ENCODE peak calls at places on chromosomes 2 and 18, in five cellular contexts. One of them, this sample, is unnamed.

GRCh38 chr2:25358249-25358815 is 16.6 kb upstream of the DNMT3A start:
- DNase-seq in bronchial epithelial cell: no peak
- DNase-seq in amniotic epithelial cell: no peak
- DNase-seq in stimulated activated CD4-positive, alpha-beta T cell treated with anti-CD3 and anti-CD28 coated beads, Interleukin-12 subunit alpha, Interleukin-12 subunit beta, amount 100 ng/mL, for 24 hours: no peak
- DNase-seq in RPMI8226: no peak
- DNase-seq in this sample: no peak

GRCh38 chr2:88636026-88636425 is 8.8 kb upstream of the EIF2AK3 start:
- DNase-seq in bronchial epithelial cell: no peak
- DNase-seq in amniotic epithelial cell: no peak
- DNase-seq in stimulated activated CD4-positive, alpha-beta T cell treated with anti-CD3 and anti-CD28 coated beads, Interleukin-12 subunit alpha, Interleukin-12 subunit beta, amount 100 ng/mL, for 24 hours: no peak
- DNase-seq in RPMI8226: no peak
- DNase-seq in this sample: no peak

GRCh38 chr2:238985036-238985729 is 137.3 kb downstream of the TWIST2 start:
- DNase-seq in bronchial epithelial cell: no peak
- DNase-seq in amniotic epithelial cell: no peak
- DNase-seq in stimulated activated CD4-positive, alpha-beta T cell treated with anti-CD3 and anti-CD28 coated beads, Interleukin-12 subunit alpha, Interleukin-12 subunit beta, amount 100 ng/mL, for 24 hours: no peak
- DNase-seq in RPMI8226: no peak
- DNase-seq in this sample: no peak

GRCh38 chr18:58241877-58242276 is 197.9 kb downstream of the NEDD4L start:
- DNase-seq in bronchial epithelial cell: peak; percentile 86
- DNase-seq in amniotic epithelial cell: peak; percentile 70
- DNase-seq in stimulated activated CD4-positive, alpha-beta T cell treated with anti-CD3 and anti-CD28 coated beads, Interleukin-12 subunit alpha, Interleukin-12 subunit beta, amount 100 ng/mL, for 24 hours: no peak
- DNase-seq in RPMI8226: no peak
- DNase-seq in this sample: peak; percentile 89

GRCh38 chr18:13273800-13274199 is 55.2 kb downstream of the LDLRAD4 start:
- DNase-seq in bronchial epithelial cell: no peak
- DNase-seq in amniotic epithelial cell: no peak
- DNase-seq in stimulated activated CD4-positive, alpha-beta T cell treated with anti-CD3 and anti-CD28 coated beads, Interleukin-12 subunit alpha, Interleukin-12 subunit beta, amount 100 ng/mL, for 24 hours: no peak
- DNase-seq in RPMI8226: no peak
- DNase-seq in this sample: no peak

GRCh38 chr2:118800736-118801135 is 46.7 kb downstream of the EN1 start:
- DNase-seq in bronchial epithelial cell: no peak
- DNase-seq in amniotic epithelial cell: no peak
- DNase-seq in stimulated activated CD4-positive, alpha-beta T cell treated with anti-CD3 and anti-CD28 coated beads, Interleukin-12 subunit alpha, Interleukin-12 subunit beta, amount 100 ng/mL, for 24 hours: no peak
- DNase-seq in RPMI8226: no peak
- DNase-seq in this sample: peak; percentile 14

GRCh38 chr2:18154259-18154658 is 275.8 kb downstream of the KCNS3 start:
- DNase-seq in bronchial epithelial cell: peak; percentile 46
- DNase-seq in amniotic epithelial cell: no peak
- DNase-seq in stimulated activated CD4-positive, alpha-beta T cell treated with anti-CD3 and anti-CD28 coated beads, Interleukin-12 subunit alpha, Interleukin-12 subunit beta, amount 100 ng/mL, for 24 hours: no peak
- DNase-seq in RPMI8226: no peak
- DNase-seq in this sample: peak; percentile 17

GRCh38 chr18:40056085-40056484 is 1898.9 kb upstream of the PIK3C3 start:
- DNase-seq in bronchial epithelial cell: no peak
- DNase-seq in amniotic epithelial cell: no peak
- DNase-seq in stimulated activated CD4-positive, alpha-beta T cell treated with anti-CD3 and anti-CD28 coated beads, Interleukin-12 subunit alpha, Interleukin-12 subunit beta, amount 100 ng/mL, for 24 hours: no peak
- DNase-seq in RPMI8226: no peak
- DNase-seq in this sample: no peak

GRCh38 chr2:84290537-84290936 is 168.5 kb downstream of the SUCLG1 start:
- DNase-seq in bronchial epithelial cell: no peak
- DNase-seq in amniotic epithelial cell: no peak
- DNase-seq in stimulated activated CD4-positive, alpha-beta T cell treated with anti-CD3 and anti-CD28 coated beads, Interleukin-12 subunit alpha, Interleukin-12 subunit beta, amount 100 ng/mL, for 24 hours: no peak
- DNase-seq in RPMI8226: no peak
- DNase-seq in this sample: no peak

GRCh38 chr2:207487650-207488315 is 42.0 kb upstream of the CREB1 start:
- DNase-seq in bronchial epithelial cell: peak; percentile 73
- DNase-seq in amniotic epithelial cell: peak; percentile 89
- DNase-seq in stimulated activated CD4-positive, alpha-beta T cell treated with anti-CD3 and anti-CD28 coated beads, Interleukin-12 subunit alpha, Interleukin-12 subunit beta, amount 100 ng/mL, for 24 hours: no peak
- DNase-seq in RPMI8226: no peak
- DNase-seq in this sample: peak; percentile 94

GRCh38 chr2:14633031-14633430 is 514 bp downstream of the LRATD1 start:
- DNase-seq in bronchial epithelial cell: no peak
- DNase-seq in amniotic epithelial cell: no peak
- DNase-seq in stimulated activated CD4-positive, alpha-beta T cell treated with anti-CD3 and anti-CD28 coated beads, Interleukin-12 subunit alpha, Interleukin-12 subunit beta, amount 100 ng/mL, for 24 hours: no peak
- DNase-seq in RPMI8226: no peak
- DNase-seq in this sample: no peak

GRCh38 chr2:128636802-128637147 is 318.1 kb upstream of the HS6ST1 start:
- DNase-seq in bronchial epithelial cell: no peak
- DNase-seq in amniotic epithelial cell: no peak
- DNase-seq in stimulated activated CD4-positive, alpha-beta T cell treated with anti-CD3 and anti-CD28 coated beads, Interleukin-12 subunit alpha, Interleukin-12 subunit beta, amount 100 ng/mL, for 24 hours: no peak
- DNase-seq in RPMI8226: no peak
- DNase-seq in this sample: no peak

GRCh38 chr2:128028668-128029054 is 802 bp upstream of the SAP130 start:
- DNase-seq in bronchial epithelial cell: no peak
- DNase-seq in amniotic epithelial cell: no peak
- DNase-seq in stimulated activated CD4-positive, alpha-beta T cell treated with anti-CD3 and anti-CD28 coated beads, Interleukin-12 subunit alpha, Interleukin-12 subunit beta, amount 100 ng/mL, for 24 hours: no peak
- DNase-seq in RPMI8226: no peak
- DNase-seq in this sample: no peak

This sample was measured in iris pigment epithelial cell.